ENCODE peak calls at places on chromosomes 5 and 9, in four cellular contexts. Z, R, Q and V are unnamed samples.

GRCh38 chr5:1485320-1486118 is 38.2 kb downstream of the LPCAT1 start:
- DNase-seq in Z (no peak), R (no peak), Q (no peak), V (no peak)

GRCh38 chr9:93667627-93668026 is 91.2 kb downstream of the PHF2 start:
- DNase-seq in Z (no peak), R (no peak), Q (peak; percentile 4), V (no peak)

GRCh38 chr5:1827410-1828397 is 26.5 kb downstream of the NDUFS6 start:
- DNase-seq in Z (no peak), R (no peak), Q (peak; percentile 59), V (peak; percentile 64)

GRCh38 chr5:111572561-111572960 is 60.2 kb upstream of the STARD4 start:
- DNase-seq in Z (no peak), R (no peak), Q (no peak), V (no peak)

GRCh38 chr5:31217441-31217840 is 24.0 kb downstream of the CDH6 start:
- DNase-seq in Z (no peak), R (no peak), Q (no peak), V (no peak)

GRCh38 chr9:93126825-93127368 is 7.2 kb downstream of the NINJ1 start:
- DNase-seq in Z (peak; percentile 88), R (peak; percentile 73), Q (no peak), V (no peak)

GRCh38 chr9:87950765-87951488 is 23.4 kb downstream of the CDK20 start:
- DNase-seq in Z (peak; percentile 22), R (peak; percentile 52), Q (no peak), V (peak; percentile 20)

GRCh38 chr9:127562841-127563523 is 49.1 kb upstream of the STXBP1 start:
- DNase-seq in Z (no peak), R (no peak), Q (no peak), V (no peak)

GRCh38 chr5:133289686-133290367 is 238.0 kb downstream of the HSPA4 start:
- DNase-seq in Z (no peak), R (no peak), Q (no peak), V (no peak)

GRCh38 chr5:157533011-157533481 is 42.5 kb downstream of the ADAM19 start:
- DNase-seq in Z (peak; percentile 48), R (no peak), Q (no peak), V (no peak)

GRCh38 chr5:124583469-124584350 is 162.7 kb downstream of the ZNF608 start:
- DNase-seq in Z (peak; percentile 65), R (no peak), Q (no peak), V (peak; percentile 24)

GRCh38 chr9:99345936-99346335 is 123.9 kb downstream of the SEC61B start:
- DNase-seq in Z (no peak), R (no peak), Q (no peak), V (no peak)

GRCh38 chr5:143952809-143953208 is 140.8 kb downstream of the HMHB1 start:
- DNase-seq in Z (no peak), R (no peak), Q (no peak), V (no peak)

GRCh38 chr5:148910686-148911361 is 84.4 kb downstream of the ADRB2 start:
- DNase-seq in Z (no peak), R (no peak), Q (no peak), V (no peak)

GRCh38 chr5:123261752-123262151 is 161.5 kb downstream of the CEP120 start:
- DNase-seq in Z (no peak), R (no peak), Q (no peak), V (no peak)

GRCh38 chr5:132000677-132001453 is 10.6 kb downstream of the ACSL6 start:
- DNase-seq in Z (peak; percentile 22), R (no peak), Q (no peak), V (no peak)

GRCh38 chr5:160188151-160188967 is 40.9 kb upstream of the FABP6 start:
- DNase-seq in Z (no peak), R (no peak), Q (peak; percentile 77), V (peak; percentile 68)
- TF ChIP-seq FOXJ3 in Z (no peak), R (no peak), Q (no peak), V (no peak)

DNA sequence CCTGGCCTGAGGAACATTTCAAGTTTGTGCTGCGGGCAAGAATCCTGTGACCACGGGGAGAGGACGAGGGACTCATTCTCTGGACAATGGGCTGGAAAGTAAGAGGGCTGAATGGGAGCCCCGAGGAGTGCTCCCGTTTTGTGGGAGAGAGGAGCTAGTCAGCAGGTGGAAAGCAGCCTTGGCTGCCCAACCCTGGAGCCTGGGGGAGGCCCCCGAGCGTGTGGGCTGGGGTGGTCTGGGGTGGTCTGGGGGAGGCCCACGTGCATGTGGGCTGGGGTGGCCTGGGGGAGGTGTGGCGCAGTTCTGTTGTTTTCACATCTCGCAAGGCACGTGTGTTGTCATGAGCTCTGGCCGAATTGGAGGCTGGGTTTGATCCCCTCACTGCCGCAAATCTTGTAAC is 27.5 kb downstream of the EHMT1 start:
- DNase-seq in Z (no peak), R (no peak), Q (no peak), V (no peak)
- TF ChIP-seq FOXJ3 in Z (no peak), R (no peak), Q (no peak), V (no peak)

DNA sequence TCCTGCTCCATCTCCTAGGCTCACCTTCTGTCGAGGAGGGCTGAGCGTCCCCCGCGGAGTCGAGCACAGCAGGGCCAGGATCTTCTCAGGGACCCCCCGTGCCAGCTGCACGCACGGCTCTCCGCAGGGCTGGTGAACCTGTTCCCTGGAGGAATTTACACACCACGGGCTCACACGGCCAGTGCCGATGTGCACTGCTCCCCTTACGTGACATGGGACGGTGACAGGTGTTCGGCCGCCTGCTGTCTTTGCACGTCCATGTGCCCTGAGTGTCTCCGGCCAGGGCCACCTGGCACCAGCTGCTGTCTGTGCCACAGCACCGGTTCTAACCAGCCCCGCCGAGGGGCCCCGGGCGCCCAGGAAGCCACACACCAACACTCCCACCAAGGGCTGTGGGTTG is 8.7 kb upstream of the AGPAT2 start:
- DNase-seq in Z (no peak), R (no peak), Q (no peak), V (no peak)
- TF ChIP-seq FOXJ3 in Z (no peak), R (no peak), Q (no peak), V (no peak)

GRCh38 chr9:122200960-122201635 is 27.7 kb downstream of the LHX6 start:
- DNase-seq in Z (no peak), R (no peak), Q (no peak), V (no peak)

GRCh38 chr9:122197882-122198281 is 30.9 kb downstream of the LHX6 start:
- DNase-seq in Z (no peak), R (no peak), Q (no peak), V (no peak)

GRCh38 chr9:122193651-122194050 is 33.9 kb downstream of the MORN5 start:
- DNase-seq in Z (no peak), R (no peak), Q (no peak), V (no peak)

GRCh38 chr9:122195875-122196274 is 32.9 kb downstream of the LHX6 start:
- DNase-seq in Z (no peak), R (no peak), Q (no peak), V (no peak)

GRCh38 chr9:122197334-122197872 is 31.4 kb downstream of the LHX6 start:
- DNase-seq in Z (no peak), R (no peak), Q (no peak), V (no peak)
- TF ChIP-seq FOXJ3 in Z (no peak), R (no peak), Q (no peak), V (no peak)

GRCh38 chr5:89707891-89708290 is 701.7 kb downstream of the CETN3 start:
- DNase-seq in Z (no peak), R (no peak), Q (no peak), V (no peak)

GRCh38 chr5:89711526-89711925 is 698.0 kb downstream of the CETN3 start:
- DNase-seq in Z (no peak), R (no peak), Q (no peak), V (no peak)

DNA sequence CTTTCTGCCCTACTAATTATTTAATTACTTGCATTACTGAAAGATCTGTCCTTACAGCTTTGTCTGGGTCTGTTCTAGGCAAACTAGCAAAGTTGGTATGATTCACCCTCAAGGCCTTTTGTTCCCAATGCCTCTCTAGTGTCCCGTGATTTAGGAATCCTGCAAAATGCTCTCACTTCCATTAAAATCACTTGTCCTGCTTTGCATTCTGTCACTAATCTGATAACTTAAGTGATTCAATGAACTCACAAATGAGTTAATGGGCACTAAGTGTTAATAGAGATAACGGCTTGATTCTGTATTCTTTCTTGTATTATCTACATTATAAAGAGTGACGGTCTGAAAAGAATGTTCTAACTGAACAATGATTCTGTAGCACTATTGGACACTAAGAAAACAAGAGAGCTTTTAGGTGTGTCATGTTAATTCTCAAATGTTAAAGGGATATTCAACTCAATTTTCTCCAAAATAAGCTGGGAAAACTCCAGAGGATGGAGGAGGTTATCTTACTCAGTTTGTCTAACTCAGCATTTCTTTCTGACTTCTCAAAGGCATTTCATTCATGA is 697.3 kb downstream of the CETN3 start:
- DNase-seq in Z (no peak), R (peak; percentile 44), Q (no peak), V (no peak)
- TF ChIP-seq FOXJ3 in Z (no peak), R (peak; percentile 87), Q (no peak), V (no peak)

GRCh38 chr5:161340012-161340411 is 206.5 kb downstream of the GABRB2 start:
- DNase-seq in Z (no peak), R (no peak), Q (no peak), V (no peak)
- TF ChIP-seq FOXJ3 in Z (no peak), R (no peak), Q (no peak), V (no peak)

DNA sequence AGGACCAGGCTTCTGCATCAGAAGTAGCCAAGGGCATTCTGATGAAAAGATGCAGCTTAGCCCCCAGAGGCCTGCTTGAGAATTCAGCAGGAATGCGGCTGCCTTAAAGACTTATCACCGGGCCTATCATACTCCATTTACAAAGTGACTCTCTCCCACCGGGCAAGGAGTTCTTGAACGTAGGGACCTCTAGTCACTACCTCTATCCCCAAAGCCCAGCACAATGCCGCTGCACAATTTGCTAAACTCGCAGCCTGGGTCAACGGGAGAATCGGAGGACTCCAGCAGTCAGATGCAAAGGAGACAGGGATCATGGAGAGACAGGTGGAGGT is 663 bp downstream of the PDCL start:
- DNase-seq in Z (no peak), R (no peak), Q (no peak), V (no peak)
- TF ChIP-seq FOXJ3 in Z (no peak), R (no peak), Q (no peak), V (no peak)

DNA sequence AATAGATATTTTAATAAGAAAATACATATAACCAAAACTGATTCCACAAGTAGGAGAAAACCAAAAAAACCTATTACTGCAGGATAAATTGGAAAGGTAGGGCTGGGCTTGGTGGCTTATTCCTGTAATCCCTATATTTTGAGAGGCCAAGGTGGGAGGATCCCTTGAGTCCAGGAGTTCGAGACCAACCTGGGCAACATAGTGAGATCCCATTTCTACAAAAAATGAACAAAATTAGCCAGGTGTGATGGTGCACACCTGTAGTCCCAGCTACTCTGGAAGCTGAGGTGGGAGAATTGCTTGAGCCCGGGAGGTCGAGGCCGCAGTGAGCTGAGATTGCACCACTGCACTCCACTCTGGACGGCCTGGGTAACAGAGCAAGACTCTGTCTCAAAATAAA is 189.2 kb upstream of the IER5L start:
- DNase-seq in Z (no peak), R (no peak), Q (no peak), V (no peak)
- TF ChIP-seq FOXJ3 in Z (no peak), R (no peak), Q (no peak), V (no peak)